ENCODE peak calls at places on chromosomes 16 and 17, in four cellular contexts. One of them, this sample, is unnamed.

GRCh38 chr17:20035501-20035900 is 26.3 kb downstream of the SPECC1 start:
- DNase-seq in H1: no peak
- DNase-seq in HepG2: no peak
- DNase-seq in K562: no peak
- DNase-seq in this sample: no peak

GRCh38 chr16:89140401-89140800 is 31.1 kb upstream of the CDH15 start:
- DNase-seq in H1: no peak
- DNase-seq in HepG2: no peak
- DNase-seq in K562: no peak
- DNase-seq in this sample: no peak

GRCh38 chr16:56874800-56875199 is 9.8 kb downstream of the SLC12A3 start:
- DNase-seq in H1: no peak
- DNase-seq in HepG2: no peak
- DNase-seq in K562: no peak
- DNase-seq in this sample: no peak

GRCh38 chr16:22786691-22787090 is 27.3 kb upstream of the HS3ST2 start:
- DNase-seq in H1: no peak
- DNase-seq in HepG2: no peak
- DNase-seq in K562: no peak
- DNase-seq in this sample: no peak

GRCh38 chr17:79691931-79692330 is 38.8 kb upstream of the ENPP7 start:
- DNase-seq in H1: no peak
- DNase-seq in HepG2: no peak
- DNase-seq in K562: no peak
- DNase-seq in this sample: no peak

GRCh38 chr16:14489460-14489859 is 140.6 kb downstream of the PARN start:
- DNase-seq in H1: no peak
- DNase-seq in HepG2: peak
- DNase-seq in K562: peak
- DNase-seq in this sample: peak

GRCh38 chr16:15043344-15043743 is 12.5 kb downstream of the NTAN1 start:
- DNase-seq in H1: no peak
- DNase-seq in HepG2: no peak
- DNase-seq in K562: no peak
- DNase-seq in this sample: no peak

GRCh38 chr16:11748404-11749254 is 6.0 kb upstream of the TXNDC11 start:
- DNase-seq in H1: no peak
- DNase-seq in HepG2: peak
- DNase-seq in K562: no peak
- DNase-seq in this sample: no peak

GRCh38 chr17:41369023-41369422 is 590 bp downstream of the KRT33B start:
- DNase-seq in H1: no peak
- DNase-seq in HepG2: no peak
- DNase-seq in K562: no peak
- DNase-seq in this sample: no peak

GRCh38 chr16:12262454-12263180 is 286.1 kb downstream of the SNX29 start:
- DNase-seq in H1: no peak
- DNase-seq in HepG2: peak
- DNase-seq in K562: no peak
- DNase-seq in this sample: no peak

GRCh38 chr16:51734220-51734619 is 583.1 kb upstream of the SALL1 start:
- DNase-seq in H1: no peak
- DNase-seq in HepG2: no peak
- DNase-seq in K562: no peak
- DNase-seq in this sample: no peak

GRCh38 chr17:80364091-80364691 is 50.8 kb upstream of the ENDOV start:
- DNase-seq in H1: no peak
- DNase-seq in HepG2: peak
- DNase-seq in K562: no peak
- DNase-seq in this sample: no peak

GRCh38 chr16:18800674-18801196 is 614 bp downstream of the ARL6IP1 start:
- DNase-seq in H1: no peak
- DNase-seq in HepG2: no peak
- DNase-seq in K562: peak
- DNase-seq in this sample: no peak
- TF ChIP-seq TAF1 in H1: no peak
- TF ChIP-seq TAF1 in HepG2: no peak
- TF ChIP-seq TAF1 in K562: no peak
- TF ChIP-seq TAF1 in this sample: no peak

GRCh38 chr16:30659507-30660423 is 1.5 kb downstream of the FBRS start:
- DNase-seq in H1: no peak
- DNase-seq in HepG2: no peak
- DNase-seq in K562: peak
- DNase-seq in this sample: no peak
- TF ChIP-seq POLR2A in H1: no peak
- TF ChIP-seq POLR2A in HepG2: no peak
- TF ChIP-seq POLR2A in K562: no peak
- TF ChIP-seq POLR2A in this sample: peak

GRCh38 chr17:77011173-77012011 is 129.4 kb upstream of the SEC14L1 start:
- DNase-seq in H1: no peak
- DNase-seq in HepG2: peak
- DNase-seq in K562: no peak
- DNase-seq in this sample: no peak

GRCh38 chr17:77009877-77010276 is 130.9 kb upstream of the SEC14L1 start:
- DNase-seq in H1: no peak
- DNase-seq in HepG2: no peak
- DNase-seq in K562: no peak
- DNase-seq in this sample: no peak

GRCh38 chr17:77010667-77011066 is 130.1 kb upstream of the SEC14L1 start:
- DNase-seq in H1: no peak
- DNase-seq in HepG2: no peak
- DNase-seq in K562: no peak
- DNase-seq in this sample: no peak
- TF ChIP-seq TAF1 in H1: no peak
- TF ChIP-seq TAF1 in HepG2: no peak
- TF ChIP-seq TAF1 in K562: no peak
- TF ChIP-seq TAF1 in this sample: no peak

DNA sequence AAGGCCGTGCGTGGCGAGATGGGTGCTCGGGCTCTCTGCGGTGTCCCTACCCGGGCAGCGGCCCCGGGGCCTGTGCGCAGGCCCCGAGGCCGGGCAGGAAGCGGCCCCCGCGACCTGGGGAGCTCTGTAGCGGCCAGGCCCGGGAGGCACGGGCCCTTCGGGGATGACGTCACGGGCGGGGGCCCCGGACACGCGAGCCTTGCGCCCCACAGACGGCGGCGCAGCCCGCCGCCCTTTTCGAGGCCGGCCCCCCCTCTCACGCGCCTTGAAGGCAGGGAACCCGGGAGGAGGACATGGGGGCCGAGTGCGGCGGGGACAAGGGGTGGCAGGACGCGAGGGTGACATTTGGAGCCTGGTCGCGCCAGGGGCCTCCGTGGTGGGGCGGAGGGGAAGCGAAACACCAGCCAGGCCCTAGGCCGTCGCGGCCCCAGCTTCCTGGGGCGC is 1.1 kb downstream of the RAI1 start:
- DNase-seq in H1: no peak
- DNase-seq in HepG2: no peak
- DNase-seq in K562: peak
- DNase-seq in this sample: peak
- TF ChIP-seq POLR2A in H1: no peak
- TF ChIP-seq POLR2A in HepG2: no peak
- TF ChIP-seq POLR2A in K562: no peak
- TF ChIP-seq POLR2A in this sample: peak

GRCh38 chr16:68072038-68072695 is 13.0 kb upstream of the NFATC3 start:
- DNase-seq in H1: no peak
- DNase-seq in HepG2: no peak
- DNase-seq in K562: peak
- DNase-seq in this sample: no peak
- TF ChIP-seq TAF1 in H1: no peak
- TF ChIP-seq TAF1 in HepG2: no peak
- TF ChIP-seq TAF1 in K562: no peak
- TF ChIP-seq TAF1 in this sample: no peak

GRCh38 chr16:86363057-86363490 is 147.3 kb upstream of the FOXF1 start:
- DNase-seq in H1: no peak
- DNase-seq in HepG2: no peak
- DNase-seq in K562: no peak
- DNase-seq in this sample: no peak

GRCh38 chr16:86363836-86364618 is 146.3 kb upstream of the FOXF1 start:
- DNase-seq in H1: no peak
- DNase-seq in HepG2: no peak
- DNase-seq in K562: no peak
- DNase-seq in this sample: no peak

GRCh38 chr16:86365513-86366040 is 144.8 kb upstream of the FOXF1 start:
- DNase-seq in H1: no peak
- DNase-seq in HepG2: no peak
- DNase-seq in K562: no peak
- DNase-seq in this sample: no peak

GRCh38 chr16:86364653-86365380 is 145.5 kb upstream of the FOXF1 start:
- DNase-seq in H1: no peak
- DNase-seq in HepG2: no peak
- DNase-seq in K562: no peak
- DNase-seq in this sample: no peak

GRCh38 chr16:86362155-86362849 is 148.0 kb upstream of the FOXF1 start:
- DNase-seq in H1: no peak
- DNase-seq in HepG2: no peak
- DNase-seq in K562: no peak
- DNase-seq in this sample: no peak
- TF ChIP-seq POLR2A in H1: no peak
- TF ChIP-seq POLR2A in HepG2: no peak
- TF ChIP-seq POLR2A in K562: no peak
- TF ChIP-seq POLR2A in this sample: no peak

GRCh38 chr16:5066511-5066910 is 755 bp upstream of the C16orf89 start:
- DNase-seq in H1: no peak
- DNase-seq in HepG2: no peak
- DNase-seq in K562: no peak
- DNase-seq in this sample: no peak
- TF ChIP-seq TAF1 in H1: no peak
- TF ChIP-seq TAF1 in HepG2: no peak
- TF ChIP-seq TAF1 in K562: no peak
- TF ChIP-seq TAF1 in this sample: no peak

This sample was measured in GM12892.